ENCODE peak calls at places on chromosomes 7 and 10, in four cellular contexts. One of them, this sample, is unnamed.
A peak's percentile ranks its signal among the peaks of the same experiment; 100 is the strongest.

GRCh38 chr10:24355289-24355688 is 146.4 kb downstream of the KIAA1217 start:
- DNase-seq in GM12878: no peak
- DNase-seq in K562: no peak
- DNase-seq in SK-N-SH: no peak
- DNase-seq in this sample: no peak

GRCh38 chr7:2661602-2662272 is 26.3 kb upstream of the AMZ1 start:
- DNase-seq in GM12878: no peak
- DNase-seq in SK-N-SH: peak; percentile 69
- DNase-seq in K562: no peak
- DNase-seq in this sample: no peak

GRCh38 chr7:135855836-135856235 is 107.2 kb upstream of the FAM180A start:
- DNase-seq in SK-N-SH: no peak
- DNase-seq in K562: no peak
- DNase-seq in GM12878: no peak
- DNase-seq in this sample: no peak

GRCh38 chr7:13057462-13058200 is 370.2 kb downstream of the ARL4A start:
- DNase-seq in K562: no peak
- DNase-seq in SK-N-SH: no peak
- DNase-seq in GM12878: peak; percentile 13
- DNase-seq in this sample: no peak

GRCh38 chr7:16688249-16688648 is 42.3 kb downstream of the BZW2 start:
- DNase-seq in SK-N-SH: no peak
- DNase-seq in GM12878: no peak
- DNase-seq in K562: peak; percentile 50
- DNase-seq in this sample: no peak

GRCh38 chr7:24967696-24968095 is 12.3 kb downstream of the OSBPL3 start:
- DNase-seq in SK-N-SH: no peak
- DNase-seq in GM12878: no peak
- DNase-seq in K562: no peak
- DNase-seq in this sample: no peak

GRCh38 chr10:114504769-114505579 is 100.7 kb upstream of the AFAP1L2 start:
- DNase-seq in SK-N-SH: no peak
- DNase-seq in K562: no peak
- DNase-seq in GM12878: no peak
- DNase-seq in this sample: no peak

GRCh38 chr7:21128418-21128817 is 299.5 kb upstream of the SP4 start:
- DNase-seq in SK-N-SH: no peak
- DNase-seq in K562: no peak
- DNase-seq in GM12878: no peak
- DNase-seq in this sample: no peak

GRCh38 chr10:1660815-1661214 is 76.5 kb downstream of the ADARB2 start:
- DNase-seq in K562: no peak
- DNase-seq in GM12878: no peak
- DNase-seq in SK-N-SH: no peak
- DNase-seq in this sample: no peak

GRCh38 chr7:99606531-99606930 is 8.5 kb downstream of the TMEM225B start:
- DNase-seq in GM12878: no peak
- DNase-seq in SK-N-SH: no peak
- DNase-seq in K562: no peak
- DNase-seq in this sample: no peak

GRCh38 chr10:24518411-24518810 is 205.3 kb downstream of the ARHGAP21 start:
- DNase-seq in K562: no peak
- DNase-seq in GM12878: no peak
- DNase-seq in SK-N-SH: no peak
- DNase-seq in this sample: no peak

GRCh38 chr7:27627146-27627545 is 35.5 kb downstream of the HIBADH start:
- DNase-seq in GM12878: no peak
- DNase-seq in SK-N-SH: no peak
- DNase-seq in K562: no peak
- DNase-seq in this sample: no peak

GRCh38 chr7:95322874-95323273 is 1.5 kb downstream of the PON1 start:
- DNase-seq in GM12878: no peak
- DNase-seq in SK-N-SH: peak; percentile 19
- DNase-seq in K562: no peak
- DNase-seq in this sample: no peak

GRCh38 chr10:132266594-132267161 is 41.1 kb downstream of the STK32C start:
- DNase-seq in SK-N-SH: no peak
- DNase-seq in K562: no peak
- DNase-seq in GM12878: no peak
- DNase-seq in this sample: no peak

GRCh38 chr10:128631801-128632241 is 505.6 kb upstream of the MKI67 start:
- DNase-seq in K562: no peak
- DNase-seq in SK-N-SH: peak; percentile 36
- DNase-seq in GM12878: no peak
- DNase-seq in this sample: no peak

DNA sequence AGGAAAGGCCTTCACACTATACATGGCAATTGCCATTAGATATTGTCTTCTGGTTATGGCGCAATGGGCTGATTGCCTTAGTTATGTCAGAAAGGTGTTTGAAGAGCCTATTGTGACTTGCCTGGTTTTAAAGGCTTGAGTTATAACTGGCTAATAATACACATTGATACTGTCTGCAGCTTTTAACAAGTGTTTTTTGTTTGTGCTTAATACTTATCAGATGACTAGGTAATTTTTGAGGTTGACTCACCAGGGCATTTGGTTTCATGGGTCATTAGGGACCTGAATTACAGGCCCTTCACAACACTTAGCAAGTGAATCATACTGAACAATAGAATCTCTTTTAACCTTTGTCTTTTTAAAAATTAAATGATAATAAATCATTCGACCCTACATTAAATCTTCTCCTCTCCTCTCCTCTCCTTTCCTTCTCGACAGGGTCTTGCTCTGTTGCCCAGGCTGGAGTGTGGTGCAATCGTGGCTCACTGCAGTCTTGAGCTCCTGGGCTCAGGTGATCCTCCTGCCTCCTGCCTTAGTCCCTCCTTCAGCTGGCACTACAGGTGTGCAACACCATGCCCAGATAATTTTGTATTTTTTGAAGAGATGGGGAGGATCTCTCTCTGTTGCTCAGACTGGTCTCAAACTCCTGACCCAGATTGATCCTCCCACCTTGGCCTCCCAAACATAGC is 196.3 kb downstream of the JCAD start:
- DNase-seq in K562: no peak
- DNase-seq in SK-N-SH: no peak
- DNase-seq in GM12878: no peak
- DNase-seq in this sample: no peak
- TF ChIP-seq TAF1 in K562: no peak
- TF ChIP-seq TAF1 in SK-N-SH: no peak
- TF ChIP-seq TAF1 in GM12878: no peak
- TF ChIP-seq TAF1 in this sample: no peak

DNA sequence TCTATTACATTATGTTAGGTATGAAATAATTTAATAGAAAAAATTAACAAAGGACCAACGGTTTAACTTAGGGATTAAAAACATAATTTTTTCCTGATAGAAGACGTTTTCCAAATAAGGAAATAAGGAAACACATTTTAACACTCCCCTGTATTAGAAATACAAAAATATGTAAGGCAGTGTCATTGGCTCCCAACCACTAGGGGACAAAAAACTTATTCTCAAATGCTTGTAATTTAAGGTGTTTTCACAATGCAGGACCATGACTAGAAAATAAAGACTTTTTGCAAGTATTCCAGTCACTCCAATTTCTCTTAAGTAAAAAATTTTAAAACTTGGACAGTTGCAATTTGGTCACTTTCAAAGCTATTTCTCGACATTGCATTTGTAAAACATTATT is 98.8 kb upstream of the ODAD2 start:
- DNase-seq in GM12878: no peak
- DNase-seq in K562: no peak
- DNase-seq in SK-N-SH: no peak
- DNase-seq in this sample: no peak
- TF ChIP-seq POLR2AphosphoS5 in GM12878: no peak
- TF ChIP-seq POLR2AphosphoS5 in K562: no peak
- TF ChIP-seq POLR2AphosphoS5 in SK-N-SH: no peak
- TF ChIP-seq POLR2AphosphoS5 in this sample: no peak

DNA sequence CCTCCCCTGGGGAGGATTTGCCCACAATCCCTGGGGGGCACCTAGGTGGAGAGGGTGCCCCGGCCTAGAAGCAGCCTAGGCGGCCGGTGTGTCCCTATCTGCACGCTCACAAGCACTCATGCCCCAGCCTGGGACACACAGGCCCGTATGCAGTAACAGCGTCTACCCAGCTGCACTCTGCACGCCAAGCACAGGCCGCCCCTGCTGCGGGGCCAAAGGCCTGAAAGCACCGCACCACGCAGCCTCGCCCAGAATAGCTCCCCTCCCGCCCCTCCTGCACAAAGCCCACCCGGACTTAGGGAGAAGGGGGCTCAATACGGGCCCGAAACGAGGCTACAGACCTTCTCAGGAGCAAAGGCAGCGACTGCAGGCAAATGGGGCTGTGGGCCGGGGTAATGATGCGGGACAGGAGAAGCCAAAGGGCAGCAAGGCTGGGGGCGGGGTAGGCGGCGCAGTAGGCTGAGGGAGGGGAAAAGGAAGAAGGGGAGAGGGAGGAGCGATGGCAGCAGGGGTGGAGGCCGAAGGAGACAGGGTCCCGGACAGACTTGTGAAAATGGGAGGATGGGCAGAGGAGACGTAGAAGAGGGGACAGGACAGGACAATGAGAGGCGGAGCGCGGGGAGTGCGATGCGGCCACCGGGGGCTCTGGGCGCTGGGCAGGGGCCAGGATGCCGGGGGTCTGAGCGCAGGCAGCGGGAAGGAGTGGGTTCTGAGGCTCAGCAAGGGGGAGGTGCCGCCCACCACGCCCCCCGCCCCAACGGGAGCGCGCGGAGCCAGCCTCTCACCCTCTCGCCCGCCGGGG is 544 bp downstream of the GPRIN2 start:
- DNase-seq in K562: no peak
- DNase-seq in GM12878: no peak
- DNase-seq in SK-N-SH: no peak
- DNase-seq in this sample: no peak
- TF ChIP-seq TAF1 in K562: no peak
- TF ChIP-seq TAF1 in GM12878: no peak
- TF ChIP-seq TAF1 in SK-N-SH: no peak
- TF ChIP-seq TAF1 in this sample: no peak

DNA sequence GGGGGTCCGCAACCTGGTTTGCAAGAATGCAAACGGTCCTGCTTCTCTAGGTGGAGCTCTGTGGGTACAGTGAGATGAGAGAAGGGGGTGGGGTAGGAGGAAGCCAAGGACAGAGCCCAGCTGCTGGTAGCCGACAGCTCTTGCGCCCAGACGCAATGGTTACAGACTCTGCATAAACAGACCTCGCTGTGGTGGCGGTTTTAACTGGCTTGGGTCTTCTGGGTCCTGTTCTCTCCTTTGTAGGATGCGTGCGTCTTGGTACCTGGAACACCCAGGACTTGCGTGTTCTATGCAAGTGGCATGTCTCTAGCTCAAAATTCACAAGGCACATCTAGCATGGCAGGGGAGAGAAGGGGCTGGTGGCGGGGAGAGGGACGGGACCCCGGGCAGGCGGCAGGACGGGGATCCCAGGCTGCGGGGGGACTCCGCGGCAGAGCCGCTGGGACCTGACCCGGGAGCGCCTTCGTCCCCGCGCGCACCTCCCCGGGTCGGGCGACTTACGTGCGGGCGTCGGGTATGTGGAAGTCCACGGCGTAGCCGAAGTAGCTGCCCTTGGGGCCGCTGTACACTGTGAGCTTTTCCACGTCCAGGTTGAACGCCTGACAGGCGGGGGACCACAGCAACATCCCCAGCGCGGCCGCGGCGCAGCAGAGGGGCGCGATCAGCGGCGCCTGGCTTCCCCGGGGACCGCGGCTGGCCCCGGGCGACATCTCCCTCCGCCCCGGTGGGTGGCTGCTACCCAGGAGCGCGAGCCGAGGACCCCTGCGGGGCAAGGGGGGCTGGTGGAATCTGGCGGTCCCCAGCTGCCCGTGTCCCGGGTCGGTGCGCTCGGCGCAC is 442 bp downstream of the ITGA8 start:
- DNase-seq in SK-N-SH: peak; percentile 55
- DNase-seq in GM12878: no peak
- DNase-seq in K562: no peak
- DNase-seq in this sample: peak; percentile 14
- TF ChIP-seq POLR2AphosphoS5 in SK-N-SH: no peak
- TF ChIP-seq POLR2AphosphoS5 in GM12878: no peak
- TF ChIP-seq POLR2AphosphoS5 in K562: no peak
- TF ChIP-seq POLR2AphosphoS5 in this sample: no peak

DNA sequence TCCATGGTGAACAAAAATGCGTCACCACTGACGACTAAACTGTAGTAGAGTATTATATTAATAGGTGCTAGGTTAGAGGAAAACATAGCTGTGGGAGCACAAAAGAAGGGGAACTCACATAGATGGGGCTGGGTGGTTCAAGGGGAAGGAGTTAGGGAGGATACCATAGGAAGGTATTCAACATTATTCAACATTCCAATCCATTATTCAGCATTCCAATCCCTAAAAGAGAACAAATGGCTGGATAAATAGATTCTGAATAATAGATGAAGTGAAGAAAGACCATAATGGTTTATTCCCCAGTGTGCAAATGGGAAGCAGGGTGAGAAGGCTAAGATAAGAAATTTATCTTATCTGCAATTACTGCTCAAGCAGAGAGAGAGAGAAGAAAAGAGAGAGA is 61.4 kb downstream of the AASS start:
- DNase-seq in K562: no peak
- DNase-seq in GM12878: no peak
- DNase-seq in SK-N-SH: no peak
- DNase-seq in this sample: no peak
- TF ChIP-seq TAF1 in K562: no peak
- TF ChIP-seq TAF1 in GM12878: no peak
- TF ChIP-seq TAF1 in SK-N-SH: no peak
- TF ChIP-seq TAF1 in this sample: no peak

DNA sequence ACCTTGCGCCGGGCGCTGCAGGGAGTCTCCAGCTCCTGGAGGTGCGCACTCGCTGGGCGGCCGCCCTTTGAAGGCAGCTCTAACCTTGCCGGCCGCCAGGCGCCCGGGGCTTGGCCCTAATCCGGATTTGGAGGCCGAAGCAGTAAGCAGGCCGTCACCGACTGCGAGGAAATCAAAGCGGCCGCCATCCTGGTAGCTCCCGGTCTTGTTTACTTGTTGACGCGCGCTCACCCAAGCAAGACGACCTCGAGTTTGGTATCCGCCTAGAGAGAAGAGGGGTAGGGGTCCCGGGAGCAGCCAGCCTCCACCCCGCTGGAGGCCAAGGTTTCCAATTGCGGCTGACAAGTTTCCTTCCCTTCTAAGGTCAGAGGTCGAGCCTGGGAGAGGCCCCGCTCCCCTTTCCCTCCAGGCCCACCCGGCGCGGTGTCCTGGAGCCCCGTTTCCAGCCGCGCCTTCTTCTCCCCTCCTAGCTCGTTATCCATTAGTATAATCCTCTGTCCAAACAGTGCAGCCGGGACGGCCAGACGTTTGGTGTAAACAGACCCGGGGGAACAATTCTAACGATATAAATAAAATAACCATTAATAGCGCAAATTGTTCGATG is 11.2 kb upstream of the NKX2-3 start:
- DNase-seq in SK-N-SH: peak; percentile 16
- DNase-seq in GM12878: no peak
- DNase-seq in K562: no peak
- DNase-seq in this sample: no peak
- TF ChIP-seq POLR2AphosphoS5 in SK-N-SH: no peak
- TF ChIP-seq POLR2AphosphoS5 in GM12878: no peak
- TF ChIP-seq POLR2AphosphoS5 in K562: no peak
- TF ChIP-seq POLR2AphosphoS5 in this sample: no peak